ENCODE peak calls at places on chromosomes 3 and 15, in four cellular contexts. M is fibroblast of gingiva; B is G401; V is CD8-positive, alpha-beta memory T cell. U is an unnamed sample.

GRCh38 chr3:78494831-78495230 is 1273.0 kb downstream of the ROBO1 start:
- DNase-seq in M (no peak), V (no peak), B (peak), U (peak)

GRCh38 chr3:100040846-100041245 is 73.5 kb downstream of the FILIP1L start:
- DNase-seq in V (no peak), M (peak), B (no peak), U (no peak)

GRCh38 chr3:178735032-178735674 is 198.9 kb downstream of the KCNMB2 start:
- DNase-seq in V (no peak), B (no peak), M (no peak), U (no peak)

GRCh38 chr3:119013951-119014350 is 20.7 kb downstream of the IGSF11 start:
- DNase-seq in M (no peak), V (no peak), B (no peak), U (peak)

GRCh38 chr3:21013566-21013965 is 737.4 kb downstream of the ZNF385D start:
- DNase-seq in B (no peak), V (no peak), M (no peak), U (no peak)

GRCh38 chr3:183988216-183988790 is 29.4 kb downstream of the ABCC5 start:
- DNase-seq in M (no peak), V (no peak), B (no peak), U (no peak)

GRCh38 chr15:39251413-39252197 is 329.3 kb upstream of the THBS1 start:
- DNase-seq in V (no peak), B (no peak), M (no peak), U (no peak)

GRCh38 chr3:24433838-24434591 is 60.6 kb downstream of the THRB start:
- DNase-seq in M (no peak), V (no peak), B (no peak), U (no peak)

GRCh38 chr3:31968391-31968926 is 12.6 kb downstream of the OSBPL10 start:
- DNase-seq in B (peak), M (peak), V (no peak), U (no peak)

GRCh38 chr3:79032686-79033318 is 735.0 kb downstream of the ROBO1 start:
- DNase-seq in M (peak), V (no peak), B (peak), U (peak)

GRCh38 chr3:44966795-44967278 is 9.1 kb downstream of the ZDHHC3 start:
- DNase-seq in B (no peak), M (no peak), V (no peak), U (no peak)

GRCh38 chr15:41806291-41807181 is 21.4 kb upstream of the JMJD7 start:
- DNase-seq in B (no peak), V (no peak), M (no peak), U (no peak)

GRCh38 chr3:187084580-187084979 is 54.7 kb downstream of the RPL39L start:
- DNase-seq in V (no peak), M (no peak), B (no peak), U (no peak)

GRCh38 chr3:99645277-99646106 is 7.1 kb downstream of the COL8A1 start:
- DNase-seq in B (peak), V (no peak), M (peak), U (no peak)

GRCh38 chr3:44988073-44988472 is 12.0 kb downstream of the EXOSC7 start:
- DNase-seq in V (no peak), M (peak), B (no peak), U (no peak)

GRCh38 chr3:194976049-194976451 is 290.4 kb downstream of the FAM43A start:
- DNase-seq in B (no peak), M (peak), V (no peak), U (no peak)

GRCh38 chr3:59885103-59885502 is 835.3 kb upstream of the CFAP20DC start:
- DNase-seq in B (no peak), V (no peak), M (no peak), U (peak)

GRCh38 chr15:48324949-48325348 is 6.3 kb upstream of the DUT start:
- DNase-seq in V (no peak), M (no peak), B (no peak), U (no peak)

GRCh38 chr3:7589526-7589925 is 728.6 kb downstream of the GRM7 start:
- DNase-seq in M (no peak), B (no peak), V (no peak), U (no peak)

GRCh38 chr3:11172136-11172670 is 17.9 kb downstream of the HRH1 start:
- DNase-seq in V (no peak), M (no peak), B (no peak), U (no peak)

U was measured in Ammon's horn.